ENCODE peak calls at places on chromosomes 11 and 22, in six cellular contexts. N, D, J, Q, B and G are unnamed samples.

GRCh38 chr22:45120931-45121330 is 42.8 kb upstream of the NUP50 start:
- DNase-seq in N (no peak), D (no peak), J (no peak), Q (no peak), B (no peak), G (no peak)

GRCh38 chr11:59680287-59681154 is 11.7 kb upstream of the PATL1 start:
- DNase-seq in N (peak; percentile 63), D (no peak), J (peak; percentile 85), Q (no peak), B (peak; percentile 75), G (peak; percentile 40)

GRCh38 chr11:118448294-118448693 is 12.0 kb downstream of the KMT2A start:
- DNase-seq in N (no peak), D (no peak), J (no peak), Q (no peak), B (no peak), G (no peak)

GRCh38 chr11:16924826-16925494 is 89.3 kb downstream of the PLEKHA7 start:
- DNase-seq in N (no peak), D (peak; percentile 90), J (peak; percentile 67), Q (peak; percentile 42), B (peak; percentile 18), G (peak; percentile 11)

GRCh38 chr11:45211732-45212131 is 65.3 kb downstream of the PRDM11 start:
- DNase-seq in N (no peak), D (no peak), J (no peak), Q (no peak), B (no peak), G (peak; percentile 54)

GRCh38 chr11:131025421-131026126 is 109.3 kb upstream of the SNX19 start:
- DNase-seq in N (no peak), D (no peak), J (peak; percentile 17), Q (no peak), B (no peak), G (peak; percentile 1)

GRCh38 chr11:62324738-62325556 is 12.3 kb upstream of the ASRGL1 start:
- DNase-seq in N (peak; percentile 54), D (no peak), J (peak; percentile 69), Q (peak; percentile 13), B (no peak), G (peak; percentile 20)

GRCh38 chr22:31263896-31264295 is 28.4 kb downstream of the PIK3IP1 start:
- DNase-seq in N (no peak), D (no peak), J (no peak), Q (no peak), B (no peak), G (no peak)

GRCh38 chr22:20243545-20244249 is 24.4 kb downstream of the RTN4R start:
- DNase-seq in N (peak; percentile 59), D (peak; percentile 90), J (peak; percentile 92), Q (peak; percentile 49), B (peak; percentile 52), G (peak; percentile 93)

GRCh38 chr11:1228183-1228821 is 5.4 kb downstream of the MUC5B start:
- DNase-seq in N (no peak), D (peak; percentile 73), J (no peak), Q (no peak), B (no peak), G (no peak)

GRCh38 chr11:61141601-61142028 is 19.6 kb downstream of the VPS37C start:
- DNase-seq in N (no peak), D (peak; percentile 83), J (no peak), Q (no peak), B (no peak), G (peak; percentile 44)

GRCh38 chr11:80831374-80831773 is 1390.5 kb upstream of the TENM4 start:
- DNase-seq in N (no peak), D (no peak), J (no peak), Q (no peak), B (no peak), G (no peak)